ENCODE peak calls at places on chromosomes 2 and 18, in nine cellular contexts. K is hepatocyte, X is GM23338, C is HepG2, T is fibroblast of lung, S is A673, W is PC-9, R is endothelial cell of umbilical vein, Y is MM.1S. G is an unnamed sample.
A peak's percentile ranks its signal among the peaks of the same experiment; 100 is the strongest.

GRCh38 chr2:207484444-207485391 is 45.0 kb upstream of the CREB1 start:
- DNase-seq in K (no peak), X (no peak), C (no peak), T (no peak), S (no peak), W (no peak), R (no peak), Y (no peak), G (no peak)

GRCh38 chr18:75588412-75588811 is 160.9 kb upstream of the SMIM21 start:
- DNase-seq in K (no peak), X (no peak), C (no peak), T (no peak), S (no peak), W (no peak), R (no peak), Y (no peak), G (no peak)

GRCh38 chr2:179751184-179751809 is 110.1 kb downstream of the ZNF385B start:
- DNase-seq in K (peak; percentile 15), X (peak; percentile 42), C (peak; percentile 27), T (peak; percentile 63), S (peak; percentile 39), W (peak; percentile 10), R (peak; percentile 42), Y (peak; percentile 18), G (no peak)

GRCh38 chr18:70371085-70371735 is 82.4 kb downstream of the SOCS6 start:
- DNase-seq in K (no peak), X (no peak), C (no peak), T (no peak), S (no peak), W (no peak), R (no peak), Y (peak; percentile 10), G (peak; percentile 21)

GRCh38 chr2:10091182-10091932 is 11.1 kb upstream of the CYS1 start:
- DNase-seq in K (no peak), X (peak; percentile 27), C (no peak), T (no peak), S (no peak), W (no peak), R (no peak), Y (no peak), G (no peak)

GRCh38 chr18:69689081-69689759 is 258.5 kb downstream of the CD226 start:
- DNase-seq in K (no peak), X (no peak), C (no peak), T (peak; percentile 61), S (peak; percentile 5), W (no peak), R (no peak), Y (no peak), G (no peak)

GRCh38 chr2:46568212-46569009 is 89.0 kb downstream of the TMEM247 start:
- DNase-seq in K (no peak), X (no peak), C (no peak), T (no peak), S (no peak), W (no peak), R (no peak), Y (no peak), G (no peak)

GRCh38 chr18:58268849-58269248 is 224.8 kb downstream of the NEDD4L start:
- DNase-seq in K (peak; percentile 52), X (no peak), C (no peak), T (no peak), S (no peak), W (peak; percentile 71), R (peak; percentile 62), Y (no peak), G (peak; percentile 55)

GRCh38 chr18:44901283-44901682 is 220.6 kb downstream of the SETBP1 start:
- DNase-seq in K (no peak), X (peak; percentile 36), C (no peak), T (no peak), S (peak; percentile 8), W (no peak), R (no peak), Y (no peak), G (no peak)

GRCh38 chr2:222622900-222623299 is 33.0 kb downstream of the FARSB start:
- DNase-seq in K (no peak), X (no peak), C (no peak), T (no peak), S (no peak), W (no peak), R (no peak), Y (no peak), G (no peak)

GRCh38 chr2:195821566-195821932 is 164.5 kb downstream of the SLC39A10 start:
- DNase-seq in K (no peak), X (no peak), C (no peak), T (no peak), S (no peak), W (no peak), R (no peak), Y (no peak), G (no peak)

GRCh38 chr2:120991401-120991800 is 255.7 kb downstream of the GLI2 start:
- DNase-seq in K (no peak), X (no peak), C (no peak), T (no peak), S (no peak), W (no peak), R (no peak), Y (no peak), G (no peak)

GRCh38 chr2:236941106-236941505 is 144.6 kb upstream of the COPS8 start:
- DNase-seq in K (no peak), X (no peak), C (no peak), T (no peak), S (no peak), W (no peak), R (no peak), Y (no peak), G (no peak)

GRCh38 chr2:238256594-238257104 is 16.8 kb upstream of the HES6 start:
- DNase-seq in K (peak; percentile 93), X (peak; percentile 98), C (peak; percentile 91), T (peak; percentile 74), S (peak; percentile 88), W (peak; percentile 96), R (peak; percentile 80), Y (peak; percentile 88), G (peak; percentile 83)

GRCh38 chr2:107264184-107264583 is 378.2 kb upstream of the ST6GAL2 start:
- DNase-seq in K (no peak), X (no peak), C (no peak), T (no peak), S (no peak), W (no peak), R (no peak), Y (no peak), G (no peak)

DNA sequence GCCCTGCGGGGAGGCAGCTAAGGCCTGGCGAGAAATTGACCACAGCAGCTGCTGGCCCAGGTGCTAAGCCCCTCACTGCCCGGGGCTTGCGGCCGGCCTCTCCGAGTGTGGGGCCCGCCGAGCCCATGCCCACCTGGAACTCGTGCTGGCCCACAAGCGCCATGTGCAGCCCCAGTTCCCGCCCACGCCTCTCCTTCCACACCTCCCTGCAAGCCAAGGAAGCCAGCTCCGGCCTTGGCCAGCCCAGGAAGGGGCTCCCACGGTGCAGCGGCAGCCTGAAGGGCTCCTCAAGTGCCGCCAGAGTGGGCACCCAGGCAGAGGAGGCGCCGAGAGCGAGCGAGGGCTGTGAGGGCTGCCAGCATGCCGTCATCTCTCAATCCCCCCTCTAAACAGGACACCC is 304.6 kb upstream of the FAM98A start:
- DNase-seq in K (no peak), X (no peak), C (no peak), T (no peak), S (no peak), W (no peak), R (no peak), Y (no peak), G (no peak)
- TF ChIP-seq CTCF in K (no peak), X (no peak), C (no peak), T (no peak), S (no peak), W (no peak), R (no peak), Y (no peak), G (no peak)

DNA sequence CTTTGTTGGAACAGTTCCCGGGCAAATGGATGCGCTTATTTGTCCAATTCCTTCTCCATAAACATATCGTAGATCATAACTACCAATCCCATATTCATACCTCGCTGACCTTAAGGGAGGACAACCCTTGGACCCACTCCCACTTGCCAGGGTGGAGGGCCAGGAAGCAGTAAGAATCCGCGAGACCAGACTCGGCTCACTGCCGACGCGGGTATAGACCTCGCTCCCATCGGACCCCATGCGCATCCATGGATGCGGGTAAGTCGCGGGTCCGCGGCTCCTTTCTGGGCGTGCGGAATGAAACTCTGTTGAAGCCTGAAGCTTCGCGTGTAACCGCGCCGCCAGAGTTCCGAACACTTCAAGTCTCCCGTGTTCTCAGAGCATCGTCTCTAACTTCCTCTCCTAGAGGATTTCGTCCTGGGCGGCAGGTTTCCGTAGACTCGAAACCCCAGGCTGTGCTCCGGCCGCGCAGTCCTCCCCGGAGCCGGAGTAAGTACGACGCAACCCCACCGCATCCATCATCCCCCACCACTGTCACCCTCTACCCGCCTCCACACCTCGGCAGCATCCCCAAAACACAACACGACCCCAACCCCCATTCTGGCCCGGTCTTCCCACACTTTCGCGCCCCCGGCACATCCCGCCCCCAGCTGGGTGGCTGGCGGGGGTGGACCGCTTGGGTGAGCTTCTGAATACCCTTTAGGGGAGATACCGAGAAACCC is 1.0 kb downstream of the DSC3 start:
- DNase-seq in K (peak; percentile 45), X (peak; percentile 56), C (no peak), T (no peak), S (peak; percentile 0), W (no peak), R (peak; percentile 3), Y (no peak), G (no peak)
- TF ChIP-seq EZH2 in K (peak; percentile 65), X (peak; percentile 92), C (no peak), T (no peak), S (peak; percentile 60), W (no peak), R (peak; percentile 83), Y (no peak), G (no peak)

GRCh38 chr2:101354420-101354819 is 32.9 kb downstream of the CREG2 start:
- DNase-seq in K (no peak), X (no peak), C (no peak), T (no peak), S (no peak), W (no peak), R (no peak), Y (no peak), G (no peak)

GRCh38 chr2:101351207-101351606 is 36.1 kb downstream of the CREG2 start:
- DNase-seq in K (no peak), X (no peak), C (no peak), T (no peak), S (no peak), W (no peak), R (no peak), Y (no peak), G (no peak)

GRCh38 chr2:101348851-101349250 is 38.5 kb downstream of the CREG2 start:
- DNase-seq in K (peak; percentile 48), X (no peak), C (peak; percentile 67), T (no peak), S (no peak), W (no peak), R (no peak), Y (no peak), G (no peak)

GRCh38 chr2:101346909-101347308 is 38.4 kb upstream of the RNF149 start:
- DNase-seq in K (no peak), X (no peak), C (no peak), T (no peak), S (no peak), W (no peak), R (no peak), Y (no peak), G (no peak)

GRCh38 chr2:101349893-101350662 is 37.2 kb downstream of the CREG2 start:
- DNase-seq in K (peak; percentile 55), X (no peak), C (peak; percentile 50), T (peak; percentile 68), S (no peak), W (no peak), R (no peak), Y (peak; percentile 55), G (no peak)
- TF ChIP-seq CTCF in K (peak; percentile 33), X (peak; percentile 28), C (peak; percentile 58), T (peak; percentile 46), S (peak; percentile 26), W (peak; percentile 24), R (peak; percentile 10), Y (peak; percentile 22), G (peak; percentile 37)

GRCh38 chr18:79528846-79529245 is 133.1 kb downstream of the NFATC1 start:
- DNase-seq in K (peak; percentile 77), X (peak; percentile 85), C (peak; percentile 36), T (peak; percentile 65), S (peak; percentile 74), W (peak; percentile 60), R (peak; percentile 80), Y (peak; percentile 19), G (no peak)
- TF ChIP-seq EZH2 in K (no peak), X (no peak), C (no peak), T (no peak), S (no peak), W (no peak), R (no peak), Y (no peak), G (no peak)

G was measured in keratinocyte.